ENCODE peak calls at places on chromosomes 3 and 15, in five cellular contexts. Z, S, T, K and L are unnamed samples.

GRCh38 chr15:35580606-35581005 is 34.6 kb upstream of the DPH6 start:
- DNase-seq in Z (no peak), S (no peak), T (no peak), K (no peak), L (no peak)

GRCh38 chr3:155853214-155854146 is 747 bp downstream of the SLC33A1 start:
- DNase-seq in Z (no peak), S (no peak), T (peak; percentile 43), K (peak; percentile 12), L (no peak)

GRCh38 chr15:37698679-37699078 is 235.8 kb upstream of the TMCO5A start:
- DNase-seq in Z (no peak), S (no peak), T (no peak), K (peak; percentile 2), L (no peak)

GRCh38 chr3:143134446-143134845 is 14.9 kb downstream of the CHST2 start:
- DNase-seq in Z (no peak), S (no peak), T (no peak), K (no peak), L (no peak)

GRCh38 chr3:160099855-160100254 is 111.2 kb downstream of the IL12A start:
- DNase-seq in Z (no peak), S (no peak), T (no peak), K (no peak), L (no peak)

GRCh38 chr15:60932051-60932915 is 296.8 kb downstream of the RORA start:
- DNase-seq in Z (no peak), S (no peak), T (no peak), K (peak; percentile 58), L (peak; percentile 46)

GRCh38 chr3:69161587-69162196 is 39.3 kb upstream of the LMOD3 start:
- DNase-seq in Z (no peak), S (peak; percentile 27), T (peak; percentile 54), K (peak; percentile 42), L (no peak)

GRCh38 chr15:74399511-74400312 is 32.3 kb upstream of the CYP11A1 start:
- DNase-seq in Z (no peak), S (no peak), T (peak; percentile 69), K (no peak), L (no peak)

GRCh38 chr3:186142556-186142955 is 33.7 kb upstream of the ETV5 start:
- DNase-seq in Z (no peak), S (no peak), T (peak; percentile 25), K (no peak), L (no peak)

GRCh38 chr3:13496879-13497278 is 16.8 kb downstream of the HDAC11 start:
- DNase-seq in Z (no peak), S (no peak), T (no peak), K (no peak), L (no peak)

GRCh38 chr3:143209715-143210059 is 90.1 kb downstream of the CHST2 start:
- DNase-seq in Z (no peak), S (no peak), T (no peak), K (no peak), L (no peak)

GRCh38 chr3:159762238-159762637 is 226.4 kb upstream of the IL12A start:
- DNase-seq in Z (no peak), S (no peak), T (no peak), K (peak; percentile 83), L (no peak)

GRCh38 chr3:54660599-54661210 is 267.2 kb downstream of the LRTM1 start:
- DNase-seq in Z (peak; percentile 41), S (peak; percentile 80), T (no peak), K (no peak), L (peak; percentile 63)

GRCh38 chr15:33068531-33068990 is 126.0 kb downstream of the FMN1 start:
- DNase-seq in Z (no peak), S (no peak), T (no peak), K (peak; percentile 81), L (peak; percentile 49)

GRCh38 chr15:88376574-88377174 is 90.5 kb downstream of the MRPL46 start:
- DNase-seq in Z (no peak), S (no peak), T (no peak), K (peak; percentile 42), L (no peak)

GRCh38 chr3:155326901-155327300 is 33.4 kb upstream of the STRIT1 start:
- DNase-seq in Z (no peak), S (no peak), T (no peak), K (no peak), L (no peak)

GRCh38 chr3:8524249-8524648 is 22.6 kb downstream of the LMCD1 start:
- DNase-seq in Z (no peak), S (no peak), T (no peak), K (no peak), L (peak; percentile 56)

GRCh38 chr3:15113468-15113867 is 14.5 kb upstream of the RBSN start:
- DNase-seq in Z (no peak), S (no peak), T (no peak), K (no peak), L (no peak)

GRCh38 chr3:183285828-183286457 is 32.9 kb downstream of the B3GNT5 start:
- DNase-seq in Z (peak; percentile 92), S (peak; percentile 90), T (peak; percentile 46), K (peak; percentile 95), L (peak; percentile 84)

GRCh38 chr3:114344492-114344891 is 50.7 kb downstream of the TIGIT start:
- DNase-seq in Z (no peak), S (no peak), T (no peak), K (no peak), L (no peak)

GRCh38 chr3:46566040-46566631 is at the start of gene LRRC2:
- DNase-seq in Z (peak; percentile 81), S (peak; percentile 74), T (no peak), K (no peak), L (peak; percentile 60)

GRCh38 chr3:37812497-37812896 is 49.2 kb upstream of the CTDSPL start:
- DNase-seq in Z (no peak), S (no peak), T (no peak), K (no peak), L (peak; percentile 81)

GRCh38 chr3:169980055-169980454 is 13.4 kb downstream of the SEC62 start:
- DNase-seq in Z (no peak), S (no peak), T (no peak), K (no peak), L (no peak)

GRCh38 chr3:126900859-126901540 is 81.9 kb upstream of the PLXNA1 start:
- DNase-seq in Z (peak; percentile 38), S (no peak), T (no peak), K (no peak), L (no peak)

GRCh38 chr3:21188459-21188858 is 562.6 kb downstream of the ZNF385D start:
- DNase-seq in Z (no peak), S (no peak), T (no peak), K (no peak), L (no peak)

GRCh38 chr3:81816473-81817260 is 55.2 kb upstream of the GBE1 start:
- DNase-seq in Z (no peak), S (no peak), T (no peak), K (no peak), L (no peak)

GRCh38 chr15:46786886-46787285 is 930.4 kb upstream of the SEMA6D start:
- DNase-seq in Z (no peak), S (no peak), T (no peak), K (no peak), L (no peak)

GRCh38 chr3:42179110-42179725 is 86.8 kb downstream of the CCK start:
- DNase-seq in Z (peak; percentile 50), S (peak; percentile 40), T (no peak), K (peak; percentile 71), L (no peak)

GRCh38 chr3:188037965-188038581 is 115.9 kb upstream of the LPP start:
- DNase-seq in Z (no peak), S (no peak), T (no peak), K (no peak), L (no peak)

GRCh38 chr3:25837038-25837437 is 47.1 kb downstream of the OXSM start:
- DNase-seq in Z (no peak), S (no peak), T (peak; percentile 24), K (no peak), L (no peak)

GRCh38 chr3:18061737-18062136 is 319.3 kb upstream of the TBC1D5 start:
- DNase-seq in Z (no peak), S (no peak), T (no peak), K (no peak), L (no peak)

GRCh38 chr15:33013827-33014445 is 180.6 kb downstream of the FMN1 start:
- DNase-seq in Z (no peak), S (no peak), T (no peak), K (peak; percentile 81), L (no peak)

GRCh38 chr3:168988867-168989266 is 674.6 kb downstream of the MECOM start:
- DNase-seq in Z (no peak), S (no peak), T (no peak), K (no peak), L (no peak)

GRCh38 chr3:123379041-123379830 is 69.7 kb downstream of the ADCY5 start:
- DNase-seq in Z (peak; percentile 20), S (no peak), T (no peak), K (no peak), L (no peak)

GRCh38 chr3:123375014-123375940 is 73.6 kb downstream of the ADCY5 start:
- DNase-seq in Z (peak; percentile 76), S (no peak), T (no peak), K (no peak), L (no peak)

GRCh38 chr3:123376451-123377172 is 72.3 kb downstream of the ADCY5 start:
- DNase-seq in Z (peak; percentile 21), S (no peak), T (no peak), K (no peak), L (no peak)

GRCh38 chr3:123378409-123378915 is 70.4 kb downstream of the ADCY5 start:
- DNase-seq in Z (peak; percentile 21), S (no peak), T (no peak), K (no peak), L (no peak)

GRCh38 chr3:123377173-123377740 is 71.6 kb downstream of the ADCY5 start:
- DNase-seq in Z (peak; percentile 33), S (no peak), T (no peak), K (no peak), L (no peak)
- H3K27ac ChIP-seq in Z (peak overlapping the region; percentile 83), S (peak overlapping the region; percentile 19), T (no peak overlapping the region), K (no peak overlapping the region), L (peak overlapping the region; percentile 22)

DNA sequence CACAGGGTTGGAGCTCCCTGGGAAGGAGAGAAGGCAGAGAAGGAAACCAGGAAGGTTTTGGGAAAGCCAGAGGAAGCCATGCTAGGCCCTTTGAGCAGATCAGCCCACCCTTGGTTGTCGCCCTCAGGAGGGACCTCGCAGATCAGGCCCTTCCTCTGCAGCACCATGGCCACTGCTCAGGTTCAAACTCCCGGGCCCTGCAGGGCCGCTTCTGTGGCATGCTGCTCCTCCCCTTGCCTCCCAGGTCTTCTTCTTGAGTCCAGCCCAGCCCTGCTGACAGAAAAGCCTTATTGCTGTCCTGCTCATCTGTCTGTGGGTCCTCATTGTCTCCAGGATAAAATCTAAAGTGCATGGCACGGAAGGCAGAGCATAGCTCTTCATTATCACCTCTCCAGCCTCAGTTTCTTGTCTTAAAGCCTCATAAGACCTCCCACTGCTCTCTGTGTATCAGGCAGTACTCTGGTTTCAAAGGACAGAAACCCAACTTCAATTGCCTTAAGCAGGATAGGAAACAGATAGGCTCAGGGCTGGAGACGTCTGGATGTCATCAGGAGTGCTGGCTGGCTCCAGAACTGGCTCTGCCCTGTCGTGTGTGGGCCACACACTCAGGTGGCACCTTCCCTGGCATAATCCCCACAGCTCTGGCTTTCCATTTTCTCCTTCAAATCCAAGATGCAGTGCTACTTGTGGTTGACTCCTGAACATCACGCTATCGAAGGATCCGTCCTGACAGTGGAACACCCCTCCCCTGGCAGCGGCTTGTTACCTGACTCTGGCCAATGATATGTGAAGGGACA is 118.5 kb downstream of the EEFSEC start:
- DNase-seq in Z (no peak), S (no peak), T (no peak), K (no peak), L (no peak)
- H3K4me1 ChIP-seq in Z (peaks cover 2% of the 10 kb centered on the region), S (peaks cover 9% of the 10 kb centered on the region), T (no peaks in the 10 kb centered on the region), K (no peaks in the 10 kb centered on the region), L (peaks cover 9% of the 10 kb centered on the region)

GRCh38 chr15:66847565-66847991 is 145.5 kb downstream of the SMAD6 start:
- DNase-seq in Z (no peak), S (no peak), T (no peak), K (no peak), L (no peak)
- H3K9me3 ChIP-seq in Z (no peaks in the 10 kb centered on the region), S (no peaks in the 10 kb centered on the region), T (no peaks in the 10 kb centered on the region), K (no peaks in the 10 kb centered on the region), L (no peaks in the 10 kb centered on the region)

GRCh38 chr15:50318697-50319096 is 36.3 kb downstream of the GABPB1 start:
- DNase-seq in Z (no peak), S (no peak), T (no peak), K (no peak), L (no peak)
- H3K27ac ChIP-seq in Z (no peak overlapping the region), S (no peak overlapping the region), T (no peak overlapping the region), K (no peak overlapping the region), L (no peak overlapping the region)